ENCODE peak calls at places on chromosomes 12 and 14, in seven cellular contexts. G is A549, C is right atrium auricular region, H is K562, A is HCT116, D is heart left ventricle, F is transverse colon. Q is an unnamed sample.
A peak's percentile ranks its signal among the peaks of the same experiment; 100 is the strongest.

GRCh38 chr14:91649930-91650329 is 82.0 kb downstream of the CATSPERB start:
- DNase-seq in G (peak; percentile 55), C (no peak), H (peak; percentile 12), A (peak; percentile 26), D (no peak), F (no peak), Q (no peak)

GRCh38 chr14:59060841-59061240 is 127.6 kb upstream of the DAAM1 start:
- DNase-seq in G (no peak), C (no peak), H (no peak), A (no peak), D (no peak), F (no peak), Q (no peak)

GRCh38 chr12:131736807-131737484 is 26.1 kb downstream of the SFSWAP start:
- DNase-seq in G (peak; percentile 83), C (no peak), H (no peak), A (peak; percentile 95), D (no peak), F (no peak), Q (no peak)

GRCh38 chr14:51643137-51643536 is 8.6 kb upstream of the FRMD6 start:
- DNase-seq in G (no peak), C (no peak), H (no peak), A (no peak), D (no peak), F (no peak), Q (no peak)

GRCh38 chr14:103905861-103906456 is 22.3 kb upstream of the TDRD9 start:
- DNase-seq in G (no peak), C (no peak), H (peak; percentile 24), A (no peak), D (no peak), F (no peak), Q (no peak)

GRCh38 chr14:99531221-99532096 is 50.2 kb downstream of the CCNK start:
- DNase-seq in G (no peak), C (no peak), H (no peak), A (no peak), D (no peak), F (no peak), Q (no peak)

GRCh38 chr14:50232276-50232642 is 881 bp upstream of the SOS2 start:
- DNase-seq in G (no peak), C (no peak), H (peak; percentile 13), A (no peak), D (no peak), F (no peak), Q (no peak)

GRCh38 chr12:57323402-57323801 is 72.4 kb upstream of the STAC3 start:
- DNase-seq in G (no peak), C (no peak), H (no peak), A (no peak), D (no peak), F (no peak), Q (no peak)

GRCh38 chr12:25943940-25944339 is 14.5 kb upstream of the RASSF8 start:
- DNase-seq in G (no peak), C (no peak), H (no peak), A (no peak), D (no peak), F (no peak), Q (no peak)

GRCh38 chr14:68359862-68360552 is 432.9 kb downstream of the ZFP36L1 start:
- DNase-seq in G (peak; percentile 78), C (peak; percentile 78), H (peak; percentile 8), A (peak; percentile 37), D (peak; percentile 37), F (peak; percentile 84), Q (no peak)

GRCh38 chr12:5022465-5023061 is 21.1 kb upstream of the KCNA5 start:
- DNase-seq in G (peak; percentile 57), C (no peak), H (peak; percentile 56), A (peak; percentile 29), D (peak; percentile 45), F (peak; percentile 36), Q (peak; percentile 70)

GRCh38 chr14:99437706-99438105 is 43.0 kb downstream of the SETD3 start:
- DNase-seq in G (no peak), C (no peak), H (no peak), A (no peak), D (no peak), F (no peak), Q (no peak)

GRCh38 chr14:103628684-103629502 is at the start of gene KLC1:
- DNase-seq in G (peak; percentile 76), C (peak; percentile 80), H (peak; percentile 84), A (peak; percentile 31), D (peak; percentile 88), F (peak; percentile 89), Q (no peak)

GRCh38 chr12:22529281-22530060 is 14.9 kb downstream of the C2CD5 start:
- DNase-seq in G (peak; percentile 62), C (no peak), H (peak; percentile 6), A (no peak), D (no peak), F (no peak), Q (no peak)

GRCh38 chr14:101585211-101585610 is 23.9 kb downstream of the DIO3 start:
- DNase-seq in G (no peak), C (no peak), H (no peak), A (no peak), D (no peak), F (no peak), Q (no peak)

GRCh38 chr14:22976620-22977433 is 5.5 kb downstream of the AJUBA start:
- DNase-seq in G (peak; percentile 83), C (no peak), H (no peak), A (no peak), D (no peak), F (peak; percentile 31), Q (no peak)

GRCh38 chr12:24060089-24060488 is 110.6 kb upstream of the SOX5 start:
- DNase-seq in G (no peak), C (no peak), H (no peak), A (no peak), D (no peak), F (no peak), Q (no peak)

GRCh38 chr14:52961060-52961639 is 10.3 kb upstream of the FERMT2 start:
- DNase-seq in G (peak; percentile 80), C (peak; percentile 64), H (peak; percentile 35), A (peak; percentile 58), D (peak; percentile 70), F (peak; percentile 50), Q (no peak)

GRCh38 chr12:78712834-78713455 is 151.6 kb upstream of the SYT1 start:
- DNase-seq in G (no peak), C (no peak), H (no peak), A (no peak), D (no peak), F (no peak), Q (no peak)

DNA sequence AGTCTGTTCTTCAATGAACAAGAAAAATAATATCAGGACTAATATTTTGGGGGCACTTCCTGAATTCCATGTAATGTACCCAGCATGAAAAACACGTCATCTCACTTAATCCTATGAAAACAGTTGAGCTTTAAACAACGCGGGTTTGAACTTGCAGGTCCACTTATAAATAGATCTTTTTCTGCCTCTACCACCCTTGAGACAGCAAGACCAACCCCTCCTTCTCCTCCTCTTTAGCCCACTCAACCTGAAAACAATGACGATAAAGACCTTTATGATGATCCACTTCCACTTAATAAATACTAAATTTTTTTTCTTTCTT is 203.9 kb upstream of the KRR1 start:
- DNase-seq in G (no peak), C (no peak), H (no peak), A (peak; percentile 82), D (no peak), F (no peak), Q (no peak)
- H3K4me1 ChIP-seq in G (peaks cover 54% of the 10 kb centered on the region), C (no peaks in the 10 kb centered on the region), H (no peaks in the 10 kb centered on the region), A (peaks cover 76% of the 10 kb centered on the region), D (no peaks in the 10 kb centered on the region), F (no peaks in the 10 kb centered on the region), Q (peaks cover 5% of the 10 kb centered on the region)

DNA sequence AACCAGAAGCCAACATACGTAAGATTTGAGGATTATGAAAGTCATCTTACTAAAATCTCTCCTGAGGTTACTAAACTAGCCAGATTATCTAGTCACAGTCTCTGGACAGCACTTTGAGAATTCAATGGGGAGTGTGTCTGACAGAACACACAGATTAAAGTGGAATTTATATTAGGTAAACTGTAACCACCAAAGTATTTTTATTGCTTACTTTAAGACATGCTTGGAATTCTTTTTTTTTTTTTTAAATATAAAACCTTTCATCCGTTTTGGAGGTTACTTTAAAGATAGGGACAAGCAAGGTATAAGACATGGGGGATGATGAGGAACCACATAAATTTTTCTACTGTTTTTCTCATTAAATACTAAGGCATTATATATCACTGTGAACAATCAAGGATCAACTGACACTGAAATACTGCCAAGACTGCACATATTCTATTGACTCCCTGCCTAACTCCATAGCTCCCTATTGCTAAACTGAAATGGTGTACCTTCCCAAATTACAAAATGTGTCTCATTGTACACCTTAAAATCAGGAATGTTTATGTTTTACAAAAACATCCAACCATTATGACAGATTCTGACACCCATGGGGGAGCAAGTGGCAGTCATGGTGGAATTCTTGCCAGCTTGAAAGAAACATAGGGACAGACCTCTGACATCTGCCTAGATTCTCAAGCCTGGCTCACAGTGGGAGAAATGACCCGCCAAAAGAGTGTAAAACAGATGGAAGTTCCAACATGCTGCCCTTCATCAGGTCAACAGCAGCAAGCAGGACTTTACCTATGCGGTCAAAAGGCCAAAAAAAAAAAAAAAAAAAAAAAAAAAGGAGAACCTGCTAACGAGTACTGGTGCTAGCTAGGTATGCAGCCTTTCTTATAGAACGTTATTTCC is 239.3 kb downstream of the MED13L start:
- DNase-seq in G (peak; percentile 39), C (no peak), H (no peak), A (no peak), D (no peak), F (no peak), Q (no peak)
- H3K4me1 ChIP-seq in G (peaks cover 38% of the 10 kb centered on the region), C (no peaks in the 10 kb centered on the region), H (no peaks in the 10 kb centered on the region), A (peaks cover 3% of the 10 kb centered on the region), D (peaks cover 3% of the 10 kb centered on the region), F (no peaks in the 10 kb centered on the region), Q (no peaks in the 10 kb centered on the region)

GRCh38 chr12:70365398-70365647 is 767 bp upstream of the KCNMB4 start:
- DNase-seq in G (no peak), C (no peak), H (no peak), A (no peak), D (no peak), F (no peak), Q (no peak)
- H3K4me1 ChIP-seq in G (peaks cover 12% of the 10 kb centered on the region), C (no peaks in the 10 kb centered on the region), H (peaks cover 7% of the 10 kb centered on the region), A (no peaks in the 10 kb centered on the region), D (peaks cover 9% of the 10 kb centered on the region), F (peaks cover 5% of the 10 kb centered on the region), Q (no peaks in the 10 kb centered on the region)

DNA sequence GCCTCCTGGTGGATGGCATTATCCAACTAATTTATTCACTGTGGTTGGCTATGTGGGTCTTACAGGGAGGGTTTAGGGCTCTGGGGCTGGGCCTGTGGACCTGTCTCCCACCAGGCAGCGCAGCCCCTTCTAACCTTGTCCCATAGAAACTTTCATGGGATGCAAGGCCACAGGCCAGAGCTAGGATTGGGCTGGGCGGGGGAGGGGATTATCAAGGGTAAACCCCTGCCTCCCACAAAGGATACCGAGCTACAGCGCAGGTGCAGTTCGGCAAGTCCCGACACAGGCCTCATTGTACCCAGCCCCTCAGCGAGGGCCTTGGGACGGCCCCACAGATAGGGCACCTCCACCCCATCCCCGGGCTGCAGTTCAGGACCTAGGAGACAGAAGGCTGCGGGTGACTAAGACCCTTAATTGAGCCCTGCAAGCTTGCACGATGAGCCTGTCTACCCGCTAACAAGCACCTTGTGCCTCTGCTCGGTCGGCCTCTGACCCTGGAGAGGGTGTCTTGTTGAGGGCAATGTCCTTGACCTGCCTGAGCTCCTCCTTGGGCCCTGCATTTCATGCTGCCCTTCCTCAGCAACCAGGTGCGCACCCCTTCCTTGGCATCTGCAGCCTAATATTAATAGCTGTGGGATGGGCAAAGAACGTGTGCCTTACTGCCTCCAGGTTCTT is 46.7 kb downstream of the PSMA6 start:
- DNase-seq in G (no peak), C (no peak), H (no peak), A (no peak), D (no peak), F (no peak), Q (no peak)
- H3K4me1 ChIP-seq in G (peaks cover 74% of the 10 kb centered on the region), C (no peaks in the 10 kb centered on the region), H (peaks cover 31% of the 10 kb centered on the region), A (peaks cover 58% of the 10 kb centered on the region), D (peaks cover 39% of the 10 kb centered on the region), F (peaks cover 60% of the 10 kb centered on the region), Q (peaks cover 7% of the 10 kb centered on the region)

GRCh38 chr12:6276936-6277615 is 33.4 kb upstream of the PLEKHG6 start:
- DNase-seq in G (peak; percentile 61), C (no peak), H (no peak), A (no peak), D (no peak), F (peak; percentile 43), Q (no peak)
- H3K4me1 ChIP-seq in G (peaks cover 40% of the 10 kb centered on the region), C (no peaks in the 10 kb centered on the region), H (peaks cover 10% of the 10 kb centered on the region), A (peaks cover 76% of the 10 kb centered on the region), D (peaks cover 21% of the 10 kb centered on the region), F (peaks cover 26% of the 10 kb centered on the region), Q (peaks cover 21% of the 10 kb centered on the region)

Q was measured in iPS DF 6.9.